ENCODE peak calls at places on chromosomes 6 and 20, in eight cellular contexts. X is stomach, P is endothelial cell of umbilical vein, F is spleen, V is GM12878, M is SK-N-MC, Y is HepG2, L is GM23338. I is an unnamed sample.

GRCh38 chr6:108883172-108883571 is 35.0 kb downstream of the ARMC2 start:
- DNase-seq in X (no peak), P (no peak), F (no peak), V (peak), M (no peak), Y (no peak), L (no peak), I (no peak)

GRCh38 chr6:56091159-56091869 is 156.1 kb downstream of the COL21A1 start:
- DNase-seq in X (no peak), P (peak), F (no peak), V (no peak), M (peak), Y (peak), L (no peak), I (peak)

GRCh38 chr6:79762370-79762769 is 131.2 kb downstream of the SH3BGRL2 start:
- DNase-seq in X (no peak), P (peak), F (no peak), V (no peak), M (no peak), Y (no peak), L (peak), I (no peak)

GRCh38 chr20:63351811-63352591 is 9.1 kb downstream of the CHRNA4 start:
- DNase-seq in X (no peak), P (no peak), F (no peak), V (no peak), M (no peak), Y (no peak), L (peak), I (no peak)

GRCh38 chr6:155219858-155220301 is 43.9 kb upstream of the CLDN20 start:
- DNase-seq in X (no peak), P (peak), F (no peak), V (no peak), M (no peak), Y (no peak), L (no peak), I (no peak)

GRCh38 chr6:56668158-56668557 is 25.5 kb upstream of the DST start:
- DNase-seq in X (no peak), P (no peak), F (no peak), V (no peak), M (no peak), Y (no peak), L (no peak), I (no peak)

GRCh38 chr20:1882026-1882425 is 13.2 kb upstream of the SIRPA start:
- DNase-seq in X (no peak), P (no peak), F (peak), V (no peak), M (no peak), Y (no peak), L (no peak), I (no peak)

GRCh38 chr20:5181955-5182354 is 55.1 kb downstream of the CDS2 start:
- DNase-seq in X (no peak), P (peak), F (no peak), V (no peak), M (no peak), Y (no peak), L (no peak), I (no peak)

GRCh38 chr6:357791-358341 is 33.7 kb upstream of the IRF4 start:
- DNase-seq in X (no peak), P (no peak), F (peak), V (no peak), M (no peak), Y (no peak), L (no peak), I (no peak)

GRCh38 chr20:47741669-47742345 is 43.5 kb downstream of the SULF2 start:
- DNase-seq in X (no peak), P (peak), F (no peak), V (no peak), M (no peak), Y (peak), L (no peak), I (no peak)

GRCh38 chr6:40288919-40289318 is 298.2 kb downstream of the LRFN2 start:
- DNase-seq in X (no peak), P (no peak), F (no peak), V (no peak), M (no peak), Y (no peak), L (peak), I (no peak)

GRCh38 chr20:37627060-37627766 is 66.6 kb upstream of the CTNNBL1 start:
- DNase-seq in X (no peak), P (peak), F (no peak), V (no peak), M (no peak), Y (peak), L (peak), I (no peak)

GRCh38 chr6:51619042-51619799 is 468.2 kb downstream of the PKHD1 start:
- DNase-seq in X (peak), P (no peak), F (no peak), V (no peak), M (no peak), Y (no peak), L (no peak), I (no peak)

GRCh38 chr6:136334853-136335252 is 45.2 kb upstream of the BCLAF1 start:
- DNase-seq in X (no peak), P (no peak), F (no peak), V (no peak), M (no peak), Y (no peak), L (peak), I (no peak)

GRCh38 chr20:4740774-4741431 is 19.2 kb downstream of the PRND start:
- DNase-seq in X (peak), P (peak), F (no peak), V (no peak), M (peak), Y (peak), L (peak), I (no peak)

GRCh38 chr6:155031091-155031490 is 36.0 kb downstream of the TIAM2 start:
- DNase-seq in X (no peak), P (no peak), F (no peak), V (no peak), M (no peak), Y (no peak), L (no peak), I (no peak)

GRCh38 chr6:134240664-134241431 is 77.1 kb downstream of the SGK1 start:
- DNase-seq in X (peak), P (no peak), F (peak), V (no peak), M (peak), Y (no peak), L (no peak), I (no peak)

GRCh38 chr6:53300656-53301551 is 47.8 kb downstream of the ELOVL5 start:
- DNase-seq in X (no peak), P (peak), F (peak), V (no peak), M (no peak), Y (peak), L (no peak), I (no peak)

GRCh38 chr20:58980711-58981563 is at the start of gene NELFCD:
- DNase-seq in X (peak), P (peak), F (peak), V (no peak), M (peak), Y (peak), L (peak), I (peak)

GRCh38 chr6:143872211-143872610 is 7.9 kb downstream of the ZC2HC1B start:
- DNase-seq in X (no peak), P (no peak), F (no peak), V (peak), M (no peak), Y (no peak), L (no peak), I (no peak)

GRCh38 chr20:50138479-50139393 is 14.8 kb downstream of the PEDS1 start:
- DNase-seq in X (no peak), P (no peak), F (no peak), V (no peak), M (no peak), Y (peak), L (peak), I (no peak)

GRCh38 chr6:5984150-5985089 is 22.3 kb downstream of the NRN1 start:
- DNase-seq in X (no peak), P (no peak), F (no peak), V (no peak), M (no peak), Y (no peak), L (no peak), I (no peak)

GRCh38 chr6:44542401-44543116 is 155.1 kb downstream of the CDC5L start:
- DNase-seq in X (no peak), P (no peak), F (no peak), V (no peak), M (no peak), Y (no peak), L (peak), I (no peak)

GRCh38 chr6:2797564-2798014 is 32.4 kb downstream of the WRNIP1 start:
- DNase-seq in X (no peak), P (no peak), F (no peak), V (no peak), M (no peak), Y (no peak), L (no peak), I (no peak)

GRCh38 chr6:111757342-111757741 is 115.9 kb downstream of the FYN start:
- DNase-seq in X (no peak), P (peak), F (no peak), V (no peak), M (no peak), Y (no peak), L (peak), I (no peak)

GRCh38 chr6:44339763-44340625 is 2.5 kb upstream of the SPATS1 start:
- DNase-seq in X (no peak), P (no peak), F (no peak), V (no peak), M (no peak), Y (no peak), L (no peak), I (peak)

GRCh38 chr6:118896339-118897136 is 2.6 kb downstream of the ASF1A start:
- DNase-seq in X (no peak), P (peak), F (no peak), V (no peak), M (peak), Y (peak), L (peak), I (peak)

GRCh38 chr6:37550436-37550835 is 50.7 kb upstream of the CCDC167 start:
- DNase-seq in X (no peak), P (no peak), F (no peak), V (no peak), M (no peak), Y (no peak), L (no peak), I (no peak)

GRCh38 chr6:5457036-5457435 is 195.7 kb downstream of the FARS2 start:
- DNase-seq in X (no peak), P (peak), F (no peak), V (no peak), M (no peak), Y (no peak), L (no peak), I (no peak)

GRCh38 chr20:56710577-56711465 is 81.7 kb downstream of the TFAP2C start:
- DNase-seq in X (no peak), P (no peak), F (no peak), V (no peak), M (no peak), Y (no peak), L (peak), I (peak)

GRCh38 chr6:130385059-130385695 is 19.4 kb downstream of the TMEM200A start:
- DNase-seq in X (no peak), P (no peak), F (no peak), V (no peak), M (no peak), Y (no peak), L (no peak), I (no peak)

GRCh38 chr20:38418509-38419204 is 16.5 kb downstream of the SNHG17 start:
- DNase-seq in X (peak), P (peak), F (no peak), V (no peak), M (no peak), Y (no peak), L (no peak), I (no peak)

GRCh38 chr20:51387125-51387865 is 155.2 kb downstream of the NFATC2 start:
- DNase-seq in X (no peak), P (peak), F (peak), V (no peak), M (no peak), Y (no peak), L (peak), I (no peak)

GRCh38 chr6:133159269-133159795 is 81.8 kb upstream of the EYA4 start:
- DNase-seq in X (no peak), P (no peak), F (no peak), V (no peak), M (peak), Y (no peak), L (no peak), I (no peak)

GRCh38 chr20:1809121-1809520 is 86.1 kb upstream of the SIRPA start:
- DNase-seq in X (no peak), P (peak), F (no peak), V (no peak), M (no peak), Y (peak), L (no peak), I (no peak)

GRCh38 chr6:152932865-152933264 is 50.0 kb downstream of the FBXO5 start:
- DNase-seq in X (no peak), P (no peak), F (no peak), V (no peak), M (no peak), Y (no peak), L (no peak), I (no peak)
- TF ChIP-seq POLR2AphosphoS5 in X (no peak), P (no peak), F (no peak), V (no peak), M (no peak), Y (no peak), L (no peak), I (no peak)

GRCh38 chr6:158518196-158519127 is 41.4 kb upstream of the TMEM181 start:
- DNase-seq in X (peak), P (peak), F (no peak), V (peak), M (no peak), Y (peak), L (peak), I (peak)
- H3K4me3 ChIP-seq in X (peak), P (peak), F (peak), V (peak), M (peak), Y (no peak), L (peak), I (peak)

DNA sequence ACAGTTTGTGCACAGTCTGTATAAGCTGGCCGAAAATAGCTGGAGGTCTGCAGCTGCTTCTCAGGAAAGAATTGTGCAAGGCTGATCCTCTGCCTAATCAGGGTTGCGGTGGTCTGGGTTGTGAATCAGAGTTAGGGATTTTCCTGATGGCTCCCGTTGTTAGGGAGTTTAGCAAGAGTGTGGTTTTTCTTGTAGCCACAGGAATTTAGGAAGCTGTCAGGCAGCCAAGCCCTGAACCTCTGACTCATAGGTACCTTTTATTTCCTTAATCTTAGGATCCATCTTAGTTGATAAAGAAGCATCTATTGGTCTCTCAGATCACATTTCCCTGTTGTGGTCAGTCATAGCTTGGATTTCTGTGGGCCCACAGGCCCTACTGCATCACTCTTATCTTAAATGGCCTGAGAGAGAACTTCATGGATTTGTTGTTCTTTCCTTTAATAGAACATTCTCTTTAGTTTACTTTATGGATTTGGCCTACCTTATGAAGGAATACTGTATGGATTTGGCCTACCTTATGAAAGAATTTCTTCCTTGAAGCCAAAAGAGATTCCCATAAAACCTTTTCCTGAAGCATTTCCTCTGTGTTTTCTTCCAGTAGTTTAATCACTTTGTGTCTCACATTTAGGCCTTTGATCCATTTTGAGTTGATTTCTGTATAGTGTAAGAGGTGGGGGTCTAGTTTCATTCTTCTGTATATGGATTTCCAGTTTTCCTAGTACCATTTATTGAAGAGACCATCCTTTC is 10.3 kb downstream of the KIF25 start:
- DNase-seq in X (peak), P (peak), F (no peak), V (no peak), M (peak), Y (peak), L (no peak), I (peak)
- TF ChIP-seq POLR2AphosphoS5 in X (peak), P (peak), F (no peak), V (no peak), M (no peak), Y (no peak), L (no peak), I (peak)

GRCh38 chr6:30957716-30958115 is 16.9 kb downstream of the MUCL3 start:
- DNase-seq in X (no peak), P (no peak), F (no peak), V (no peak), M (no peak), Y (no peak), L (no peak), I (no peak)

GRCh38 chr6:30951907-30952469 is 11.2 kb downstream of the MUCL3 start:
- DNase-seq in X (no peak), P (no peak), F (no peak), V (peak), M (no peak), Y (no peak), L (no peak), I (no peak)

GRCh38 chr6:30954631-30955366 is 14.0 kb downstream of the MUCL3 start:
- DNase-seq in X (peak), P (no peak), F (no peak), V (no peak), M (no peak), Y (no peak), L (no peak), I (no peak)

GRCh38 chr6:30960907-30961673 is 20.3 kb downstream of the MUCL3 start:
- DNase-seq in X (no peak), P (no peak), F (no peak), V (no peak), M (no peak), Y (peak), L (no peak), I (no peak)

DNA sequence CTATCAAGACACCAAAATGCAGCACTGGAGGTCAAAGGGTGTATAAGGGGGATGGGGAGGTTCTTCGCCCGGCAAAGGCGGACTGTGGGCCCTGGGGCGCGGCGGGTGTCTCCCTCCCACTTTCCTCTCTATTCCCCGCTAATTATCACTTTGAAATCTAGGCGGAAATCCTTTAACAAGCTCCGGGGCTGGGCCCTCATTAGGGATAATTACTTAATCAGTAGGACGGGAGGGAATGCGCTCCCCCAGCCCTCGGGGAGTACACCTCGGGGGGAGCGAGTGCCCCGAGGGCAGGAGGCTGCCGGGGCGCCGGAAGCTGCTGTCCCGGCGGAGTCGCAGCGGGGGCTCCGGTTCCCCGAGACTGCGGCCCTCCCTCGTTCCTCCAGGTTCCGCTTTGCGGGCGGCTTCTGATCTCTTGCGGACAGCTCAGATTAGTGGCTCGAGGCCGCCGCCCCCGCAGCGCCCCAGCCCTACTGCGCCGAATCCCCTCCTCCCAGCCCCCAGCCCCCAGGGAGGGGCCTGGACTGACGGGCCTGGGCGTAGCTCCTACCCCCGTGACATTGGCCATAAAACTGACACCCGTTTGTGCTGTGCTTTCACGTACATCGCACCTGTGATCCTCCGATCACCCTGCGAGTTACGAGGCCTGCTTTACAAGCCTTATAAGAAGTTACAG is 14.7 kb downstream of the MUCL3 start:
- DNase-seq in X (peak), P (no peak), F (peak), V (peak), M (peak), Y (no peak), L (peak), I (no peak)
- H3K4me3 ChIP-seq in X (peak), P (peak), F (peak), V (peak), M (peak), Y (no peak), L (peak), I (peak)

GRCh38 chr6:26421259-26422144 is 18.8 kb upstream of the BTN3A3 start:
- DNase-seq in X (peak), P (peak), F (peak), V (peak), M (peak), Y (peak), L (peak), I (peak)
- TF ChIP-seq POLR2AphosphoS5 in X (no peak), P (no peak), F (peak), V (no peak), M (peak), Y (peak), L (peak), I (no peak)

DNA sequence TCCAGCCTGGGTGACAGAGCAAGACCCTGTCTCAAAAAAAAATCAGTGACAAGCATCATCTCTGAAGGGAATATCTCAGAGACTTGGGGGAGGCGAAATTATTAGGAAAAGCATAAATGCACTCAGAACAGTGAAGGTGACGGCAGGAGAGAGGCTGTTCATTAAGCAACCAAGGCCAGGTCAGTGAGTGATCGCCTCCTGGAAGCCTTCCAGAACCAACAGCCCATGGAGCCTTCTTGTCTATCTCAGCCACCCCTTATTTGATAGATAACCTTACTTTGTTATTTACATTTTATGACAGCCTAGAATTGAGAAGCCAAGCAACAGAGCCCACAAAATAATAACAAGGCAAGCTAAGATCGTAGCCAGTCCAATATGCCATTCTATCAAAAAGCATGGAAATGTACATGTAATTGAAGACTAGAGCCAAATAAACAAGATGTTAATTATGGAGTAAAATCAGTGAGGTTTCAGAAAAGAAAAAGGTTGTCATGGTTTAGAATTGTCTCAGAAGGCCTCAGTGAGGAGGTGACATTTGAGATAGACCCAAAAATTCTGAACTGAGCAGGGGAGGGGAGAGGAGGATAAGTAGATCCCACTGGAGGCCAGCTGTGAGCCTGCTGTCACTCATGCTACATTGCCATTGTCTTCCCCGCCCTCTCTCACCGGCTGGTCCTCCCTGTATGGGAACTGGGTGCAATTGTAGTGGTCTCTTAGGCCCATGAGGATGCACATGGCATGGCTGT is 17.8 kb downstream of the BNIP5 start:
- DNase-seq in X (peak), P (no peak), F (no peak), V (no peak), M (no peak), Y (peak), L (peak), I (no peak)
- H3K4me3 ChIP-seq in X (no peak), P (no peak), F (no peak), V (no peak), M (no peak), Y (no peak), L (no peak), I (no peak)

GRCh38 chr6:137952247-137952646 is 85.2 kb downstream of the TNFAIP3 start:
- DNase-seq in X (no peak), P (no peak), F (no peak), V (no peak), M (no peak), Y (no peak), L (no peak), I (no peak)
- TF ChIP-seq POLR2AphosphoS5 in X (no peak), P (no peak), F (no peak), V (no peak), M (no peak), Y (no peak), L (no peak), I (no peak)

GRCh38 chr6:14017626-14018475 is 93.1 kb downstream of the RNF182 start:
- DNase-seq in X (no peak), P (no peak), F (no peak), V (no peak), M (no peak), Y (no peak), L (peak), I (no peak)
- H3K4me3 ChIP-seq in X (no peak), P (no peak), F (no peak), V (no peak), M (no peak), Y (no peak), L (peak), I (no peak)

I was measured in Panc1.